ENCODE peak calls at places on chromosomes 11 and 22, in ten cellular contexts. One of them, this sample, is unnamed.
A peak's percentile ranks its signal among the peaks of the same experiment; 100 is the strongest.

GRCh38 chr11:1887451-1888346 is 4.0 kb downstream of the PRR33 start:
- DNase-seq in Right ventricle myocardium superior: no peak
- DNase-seq in heart right ventricle: no peak
- DNase-seq in central memory CD4-positive, alpha-beta T cell: no peak
- DNase-seq in activated CD4-positive, alpha-beta T cell treated with anti-CD3 and anti-CD28 coated beads, Interleukin-2, amount 50 U/mL, for 1 hour: no peak
- DNase-seq in activated naive CD4-positive, alpha-beta T cell treated with anti-CD3 and anti-CD28 coated beads, Interleukin-2, amount 10 ng/mL, durations not matched to agents 7 days and 5 days: no peak
- DNase-seq in HFF-Myc: no peak
- DNase-seq in heart left ventricle: peak; percentile 33
- DNase-seq in mammary epithelial cell: no peak
- DNase-seq in activated CD8-positive, alpha-beta memory T cell treated with anti-CD3 and anti-CD28 coated beads for 24 hours: peak; percentile 59
- DNase-seq in this sample: no peak

GRCh38 chr22:27115410-27115809 is 458.0 kb downstream of the MIAT start:
- DNase-seq in Right ventricle myocardium superior: no peak
- DNase-seq in heart right ventricle: no peak
- DNase-seq in central memory CD4-positive, alpha-beta T cell: no peak
- DNase-seq in activated CD4-positive, alpha-beta T cell treated with anti-CD3 and anti-CD28 coated beads, Interleukin-2, amount 50 U/mL, for 1 hour: no peak
- DNase-seq in activated naive CD4-positive, alpha-beta T cell treated with anti-CD3 and anti-CD28 coated beads, Interleukin-2, amount 10 ng/mL, durations not matched to agents 7 days and 5 days: no peak
- DNase-seq in HFF-Myc: no peak
- DNase-seq in heart left ventricle: no peak
- DNase-seq in mammary epithelial cell: no peak
- DNase-seq in activated CD8-positive, alpha-beta memory T cell treated with anti-CD3 and anti-CD28 coated beads for 24 hours: no peak
- DNase-seq in this sample: no peak

GRCh38 chr11:130139401-130139800 is 20.2 kb upstream of the ST14 start:
- DNase-seq in Right ventricle myocardium superior: no peak
- DNase-seq in heart right ventricle: no peak
- DNase-seq in central memory CD4-positive, alpha-beta T cell: no peak
- DNase-seq in activated CD4-positive, alpha-beta T cell treated with anti-CD3 and anti-CD28 coated beads, Interleukin-2, amount 50 U/mL, for 1 hour: no peak
- DNase-seq in activated naive CD4-positive, alpha-beta T cell treated with anti-CD3 and anti-CD28 coated beads, Interleukin-2, amount 10 ng/mL, durations not matched to agents 7 days and 5 days: no peak
- DNase-seq in HFF-Myc: no peak
- DNase-seq in heart left ventricle: no peak
- DNase-seq in mammary epithelial cell: no peak
- DNase-seq in activated CD8-positive, alpha-beta memory T cell treated with anti-CD3 and anti-CD28 coated beads for 24 hours: no peak
- DNase-seq in this sample: no peak

GRCh38 chr11:78764946-78765345 is 190.3 kb upstream of the NARS2 start:
- DNase-seq in Right ventricle myocardium superior: no peak
- DNase-seq in heart right ventricle: no peak
- DNase-seq in central memory CD4-positive, alpha-beta T cell: no peak
- DNase-seq in activated CD4-positive, alpha-beta T cell treated with anti-CD3 and anti-CD28 coated beads, Interleukin-2, amount 50 U/mL, for 1 hour: no peak
- DNase-seq in activated naive CD4-positive, alpha-beta T cell treated with anti-CD3 and anti-CD28 coated beads, Interleukin-2, amount 10 ng/mL, durations not matched to agents 7 days and 5 days: no peak
- DNase-seq in HFF-Myc: no peak
- DNase-seq in heart left ventricle: no peak
- DNase-seq in mammary epithelial cell: no peak
- DNase-seq in activated CD8-positive, alpha-beta memory T cell treated with anti-CD3 and anti-CD28 coated beads for 24 hours: no peak
- DNase-seq in this sample: no peak

GRCh38 chr11:26028294-26028954 is 303.5 kb upstream of the ANO3 start:
- DNase-seq in Right ventricle myocardium superior: no peak
- DNase-seq in heart right ventricle: no peak
- DNase-seq in central memory CD4-positive, alpha-beta T cell: no peak
- DNase-seq in activated CD4-positive, alpha-beta T cell treated with anti-CD3 and anti-CD28 coated beads, Interleukin-2, amount 50 U/mL, for 1 hour: no peak
- DNase-seq in activated naive CD4-positive, alpha-beta T cell treated with anti-CD3 and anti-CD28 coated beads, Interleukin-2, amount 10 ng/mL, durations not matched to agents 7 days and 5 days: no peak
- DNase-seq in HFF-Myc: peak; percentile 6
- DNase-seq in heart left ventricle: no peak
- DNase-seq in mammary epithelial cell: peak; percentile 32
- DNase-seq in activated CD8-positive, alpha-beta memory T cell treated with anti-CD3 and anti-CD28 coated beads for 24 hours: no peak
- DNase-seq in this sample: no peak

GRCh38 chr11:66975403-66976047 is 421 bp downstream of the C11orf86 start:
- DNase-seq in Right ventricle myocardium superior: no peak
- DNase-seq in heart right ventricle: no peak
- DNase-seq in central memory CD4-positive, alpha-beta T cell: no peak
- DNase-seq in activated CD4-positive, alpha-beta T cell treated with anti-CD3 and anti-CD28 coated beads, Interleukin-2, amount 50 U/mL, for 1 hour: no peak
- DNase-seq in activated naive CD4-positive, alpha-beta T cell treated with anti-CD3 and anti-CD28 coated beads, Interleukin-2, amount 10 ng/mL, durations not matched to agents 7 days and 5 days: no peak
- DNase-seq in HFF-Myc: no peak
- DNase-seq in heart left ventricle: no peak
- DNase-seq in mammary epithelial cell: no peak
- DNase-seq in activated CD8-positive, alpha-beta memory T cell treated with anti-CD3 and anti-CD28 coated beads for 24 hours: no peak
- DNase-seq in this sample: no peak

GRCh38 chr11:75689861-75690641 is 21.2 kb upstream of the MAP6 start:
- DNase-seq in Right ventricle myocardium superior: no peak
- DNase-seq in heart right ventricle: no peak
- DNase-seq in central memory CD4-positive, alpha-beta T cell: no peak
- DNase-seq in activated CD4-positive, alpha-beta T cell treated with anti-CD3 and anti-CD28 coated beads, Interleukin-2, amount 50 U/mL, for 1 hour: no peak
- DNase-seq in activated naive CD4-positive, alpha-beta T cell treated with anti-CD3 and anti-CD28 coated beads, Interleukin-2, amount 10 ng/mL, durations not matched to agents 7 days and 5 days: no peak
- DNase-seq in HFF-Myc: no peak
- DNase-seq in heart left ventricle: no peak
- DNase-seq in mammary epithelial cell: no peak
- DNase-seq in activated CD8-positive, alpha-beta memory T cell treated with anti-CD3 and anti-CD28 coated beads for 24 hours: no peak
- DNase-seq in this sample: no peak

GRCh38 chr11:44285756-44286155 is 24.2 kb downstream of the ALX4 start:
- DNase-seq in Right ventricle myocardium superior: no peak
- DNase-seq in heart right ventricle: no peak
- DNase-seq in central memory CD4-positive, alpha-beta T cell: no peak
- DNase-seq in activated CD4-positive, alpha-beta T cell treated with anti-CD3 and anti-CD28 coated beads, Interleukin-2, amount 50 U/mL, for 1 hour: no peak
- DNase-seq in activated naive CD4-positive, alpha-beta T cell treated with anti-CD3 and anti-CD28 coated beads, Interleukin-2, amount 10 ng/mL, durations not matched to agents 7 days and 5 days: no peak
- DNase-seq in HFF-Myc: no peak
- DNase-seq in heart left ventricle: no peak
- DNase-seq in mammary epithelial cell: no peak
- DNase-seq in activated CD8-positive, alpha-beta memory T cell treated with anti-CD3 and anti-CD28 coated beads for 24 hours: no peak
- DNase-seq in this sample: no peak

GRCh38 chr11:67795746-67796145 is 121.3 kb upstream of the ALDH3B2 start:
- DNase-seq in Right ventricle myocardium superior: no peak
- DNase-seq in heart right ventricle: no peak
- DNase-seq in central memory CD4-positive, alpha-beta T cell: no peak
- DNase-seq in activated CD4-positive, alpha-beta T cell treated with anti-CD3 and anti-CD28 coated beads, Interleukin-2, amount 50 U/mL, for 1 hour: no peak
- DNase-seq in activated naive CD4-positive, alpha-beta T cell treated with anti-CD3 and anti-CD28 coated beads, Interleukin-2, amount 10 ng/mL, durations not matched to agents 7 days and 5 days: no peak
- DNase-seq in HFF-Myc: no peak
- DNase-seq in heart left ventricle: no peak
- DNase-seq in mammary epithelial cell: no peak
- DNase-seq in activated CD8-positive, alpha-beta memory T cell treated with anti-CD3 and anti-CD28 coated beads for 24 hours: no peak
- DNase-seq in this sample: no peak

GRCh38 chr22:46078241-46079092 is 71.9 kb upstream of the PPARA start:
- DNase-seq in Right ventricle myocardium superior: peak; percentile 86
- DNase-seq in heart right ventricle: peak; percentile 80
- DNase-seq in central memory CD4-positive, alpha-beta T cell: no peak
- DNase-seq in activated CD4-positive, alpha-beta T cell treated with anti-CD3 and anti-CD28 coated beads, Interleukin-2, amount 50 U/mL, for 1 hour: no peak
- DNase-seq in activated naive CD4-positive, alpha-beta T cell treated with anti-CD3 and anti-CD28 coated beads, Interleukin-2, amount 10 ng/mL, durations not matched to agents 7 days and 5 days: peak; percentile 17
- DNase-seq in HFF-Myc: no peak
- DNase-seq in heart left ventricle: peak; percentile 83
- DNase-seq in mammary epithelial cell: peak; percentile 91
- DNase-seq in activated CD8-positive, alpha-beta memory T cell treated with anti-CD3 and anti-CD28 coated beads for 24 hours: no peak
- DNase-seq in this sample: no peak

GRCh38 chr11:5719703-5720495 is 16.3 kb upstream of the OR56B1 start:
- DNase-seq in Right ventricle myocardium superior: no peak
- DNase-seq in heart right ventricle: no peak
- DNase-seq in central memory CD4-positive, alpha-beta T cell: no peak
- DNase-seq in activated CD4-positive, alpha-beta T cell treated with anti-CD3 and anti-CD28 coated beads, Interleukin-2, amount 50 U/mL, for 1 hour: no peak
- DNase-seq in activated naive CD4-positive, alpha-beta T cell treated with anti-CD3 and anti-CD28 coated beads, Interleukin-2, amount 10 ng/mL, durations not matched to agents 7 days and 5 days: no peak
- DNase-seq in HFF-Myc: no peak
- DNase-seq in heart left ventricle: no peak
- DNase-seq in mammary epithelial cell: no peak
- DNase-seq in activated CD8-positive, alpha-beta memory T cell treated with anti-CD3 and anti-CD28 coated beads for 24 hours: no peak
- DNase-seq in this sample: no peak

GRCh38 chr11:76209956-76210885 is 3.9 kb upstream of the WNT11 start:
- DNase-seq in Right ventricle myocardium superior: peak; percentile 88
- DNase-seq in heart right ventricle: peak; percentile 56
- DNase-seq in central memory CD4-positive, alpha-beta T cell: no peak
- DNase-seq in activated CD4-positive, alpha-beta T cell treated with anti-CD3 and anti-CD28 coated beads, Interleukin-2, amount 50 U/mL, for 1 hour: peak; percentile 24
- DNase-seq in activated naive CD4-positive, alpha-beta T cell treated with anti-CD3 and anti-CD28 coated beads, Interleukin-2, amount 10 ng/mL, durations not matched to agents 7 days and 5 days: peak; percentile 56
- DNase-seq in HFF-Myc: no peak
- DNase-seq in heart left ventricle: peak; percentile 86
- DNase-seq in mammary epithelial cell: peak; percentile 48
- DNase-seq in activated CD8-positive, alpha-beta memory T cell treated with anti-CD3 and anti-CD28 coated beads for 24 hours: peak; percentile 71
- DNase-seq in this sample: peak; percentile 69

GRCh38 chr11:35579557-35580396 is 38.5 kb upstream of the FJX1 start:
- DNase-seq in Right ventricle myocardium superior: no peak
- DNase-seq in heart right ventricle: no peak
- DNase-seq in central memory CD4-positive, alpha-beta T cell: no peak
- DNase-seq in activated CD4-positive, alpha-beta T cell treated with anti-CD3 and anti-CD28 coated beads, Interleukin-2, amount 50 U/mL, for 1 hour: no peak
- DNase-seq in activated naive CD4-positive, alpha-beta T cell treated with anti-CD3 and anti-CD28 coated beads, Interleukin-2, amount 10 ng/mL, durations not matched to agents 7 days and 5 days: no peak
- DNase-seq in HFF-Myc: peak; percentile 97
- DNase-seq in heart left ventricle: no peak
- DNase-seq in mammary epithelial cell: peak; percentile 76
- DNase-seq in activated CD8-positive, alpha-beta memory T cell treated with anti-CD3 and anti-CD28 coated beads for 24 hours: no peak
- DNase-seq in this sample: no peak

GRCh38 chr11:83392556-83392955 is 106.4 kb upstream of the CCDC90B start:
- DNase-seq in Right ventricle myocardium superior: no peak
- DNase-seq in heart right ventricle: no peak
- DNase-seq in central memory CD4-positive, alpha-beta T cell: no peak
- DNase-seq in activated CD4-positive, alpha-beta T cell treated with anti-CD3 and anti-CD28 coated beads, Interleukin-2, amount 50 U/mL, for 1 hour: no peak
- DNase-seq in activated naive CD4-positive, alpha-beta T cell treated with anti-CD3 and anti-CD28 coated beads, Interleukin-2, amount 10 ng/mL, durations not matched to agents 7 days and 5 days: no peak
- DNase-seq in HFF-Myc: no peak
- DNase-seq in heart left ventricle: no peak
- DNase-seq in mammary epithelial cell: no peak
- DNase-seq in activated CD8-positive, alpha-beta memory T cell treated with anti-CD3 and anti-CD28 coated beads for 24 hours: no peak
- DNase-seq in this sample: no peak

GRCh38 chr11:46489668-46490560 is 98.3 kb upstream of the CHRM4 start:
- DNase-seq in Right ventricle myocardium superior: no peak
- DNase-seq in heart right ventricle: no peak
- DNase-seq in central memory CD4-positive, alpha-beta T cell: peak; percentile 21
- DNase-seq in activated CD4-positive, alpha-beta T cell treated with anti-CD3 and anti-CD28 coated beads, Interleukin-2, amount 50 U/mL, for 1 hour: peak; percentile 1
- DNase-seq in activated naive CD4-positive, alpha-beta T cell treated with anti-CD3 and anti-CD28 coated beads, Interleukin-2, amount 10 ng/mL, durations not matched to agents 7 days and 5 days: peak; percentile 61
- DNase-seq in HFF-Myc: no peak
- DNase-seq in heart left ventricle: no peak
- DNase-seq in mammary epithelial cell: peak; percentile 32
- DNase-seq in activated CD8-positive, alpha-beta memory T cell treated with anti-CD3 and anti-CD28 coated beads for 24 hours: no peak
- DNase-seq in this sample: peak; percentile 40

GRCh38 chr11:19844806-19845205 is 132.2 kb downstream of the NAV2 start:
- DNase-seq in Right ventricle myocardium superior: no peak
- DNase-seq in heart right ventricle: no peak
- DNase-seq in central memory CD4-positive, alpha-beta T cell: no peak
- DNase-seq in activated CD4-positive, alpha-beta T cell treated with anti-CD3 and anti-CD28 coated beads, Interleukin-2, amount 50 U/mL, for 1 hour: no peak
- DNase-seq in activated naive CD4-positive, alpha-beta T cell treated with anti-CD3 and anti-CD28 coated beads, Interleukin-2, amount 10 ng/mL, durations not matched to agents 7 days and 5 days: no peak
- DNase-seq in HFF-Myc: no peak
- DNase-seq in heart left ventricle: no peak
- DNase-seq in mammary epithelial cell: peak; percentile 62
- DNase-seq in activated CD8-positive, alpha-beta memory T cell treated with anti-CD3 and anti-CD28 coated beads for 24 hours: no peak
- DNase-seq in this sample: no peak

GRCh38 chr22:28741200-28741757 is 341 bp downstream of the CHEK2 start:
- DNase-seq in Right ventricle myocardium superior: no peak
- DNase-seq in heart right ventricle: no peak
- DNase-seq in central memory CD4-positive, alpha-beta T cell: no peak
- DNase-seq in activated CD4-positive, alpha-beta T cell treated with anti-CD3 and anti-CD28 coated beads, Interleukin-2, amount 50 U/mL, for 1 hour: no peak
- DNase-seq in activated naive CD4-positive, alpha-beta T cell treated with anti-CD3 and anti-CD28 coated beads, Interleukin-2, amount 10 ng/mL, durations not matched to agents 7 days and 5 days: peak; percentile 24
- DNase-seq in HFF-Myc: no peak
- DNase-seq in heart left ventricle: no peak
- DNase-seq in mammary epithelial cell: no peak
- DNase-seq in activated CD8-positive, alpha-beta memory T cell treated with anti-CD3 and anti-CD28 coated beads for 24 hours: no peak
- DNase-seq in this sample: no peak

GRCh38 chr11:41714101-41714500 is 254.6 kb upstream of the LRRC4C start:
- DNase-seq in Right ventricle myocardium superior: no peak
- DNase-seq in heart right ventricle: no peak
- DNase-seq in central memory CD4-positive, alpha-beta T cell: no peak
- DNase-seq in activated CD4-positive, alpha-beta T cell treated with anti-CD3 and anti-CD28 coated beads, Interleukin-2, amount 50 U/mL, for 1 hour: no peak
- DNase-seq in activated naive CD4-positive, alpha-beta T cell treated with anti-CD3 and anti-CD28 coated beads, Interleukin-2, amount 10 ng/mL, durations not matched to agents 7 days and 5 days: no peak
- DNase-seq in HFF-Myc: no peak
- DNase-seq in heart left ventricle: no peak
- DNase-seq in mammary epithelial cell: no peak
- DNase-seq in activated CD8-positive, alpha-beta memory T cell treated with anti-CD3 and anti-CD28 coated beads for 24 hours: no peak
- DNase-seq in this sample: no peak

GRCh38 chr11:117927926-117928325 is 1.3 kb downstream of the TMPRSS13 start:
- DNase-seq in Right ventricle myocardium superior: no peak
- DNase-seq in heart right ventricle: no peak
- DNase-seq in central memory CD4-positive, alpha-beta T cell: no peak
- DNase-seq in activated CD4-positive, alpha-beta T cell treated with anti-CD3 and anti-CD28 coated beads, Interleukin-2, amount 50 U/mL, for 1 hour: no peak
- DNase-seq in activated naive CD4-positive, alpha-beta T cell treated with anti-CD3 and anti-CD28 coated beads, Interleukin-2, amount 10 ng/mL, durations not matched to agents 7 days and 5 days: no peak
- DNase-seq in HFF-Myc: no peak
- DNase-seq in heart left ventricle: no peak
- DNase-seq in mammary epithelial cell: no peak
- DNase-seq in activated CD8-positive, alpha-beta memory T cell treated with anti-CD3 and anti-CD28 coated beads for 24 hours: no peak
- DNase-seq in this sample: no peak

GRCh38 chr11:38460429-38460828 is 1862.4 kb upstream of the RAG2 start:
- DNase-seq in Right ventricle myocardium superior: no peak
- DNase-seq in heart right ventricle: no peak
- DNase-seq in central memory CD4-positive, alpha-beta T cell: no peak
- DNase-seq in activated CD4-positive, alpha-beta T cell treated with anti-CD3 and anti-CD28 coated beads, Interleukin-2, amount 50 U/mL, for 1 hour: no peak
- DNase-seq in activated naive CD4-positive, alpha-beta T cell treated with anti-CD3 and anti-CD28 coated beads, Interleukin-2, amount 10 ng/mL, durations not matched to agents 7 days and 5 days: no peak
- DNase-seq in HFF-Myc: no peak
- DNase-seq in heart left ventricle: no peak
- DNase-seq in mammary epithelial cell: peak; percentile 26
- DNase-seq in activated CD8-positive, alpha-beta memory T cell treated with anti-CD3 and anti-CD28 coated beads for 24 hours: no peak
- DNase-seq in this sample: no peak

GRCh38 chr11:61131998-61132555 is 29.1 kb downstream of the VPS37C start:
- DNase-seq in Right ventricle myocardium superior: no peak
- DNase-seq in heart right ventricle: no peak
- DNase-seq in central memory CD4-positive, alpha-beta T cell: no peak
- DNase-seq in activated CD4-positive, alpha-beta T cell treated with anti-CD3 and anti-CD28 coated beads, Interleukin-2, amount 50 U/mL, for 1 hour: no peak
- DNase-seq in activated naive CD4-positive, alpha-beta T cell treated with anti-CD3 and anti-CD28 coated beads, Interleukin-2, amount 10 ng/mL, durations not matched to agents 7 days and 5 days: no peak
- DNase-seq in HFF-Myc: no peak
- DNase-seq in heart left ventricle: no peak
- DNase-seq in mammary epithelial cell: no peak
- DNase-seq in activated CD8-positive, alpha-beta memory T cell treated with anti-CD3 and anti-CD28 coated beads for 24 hours: no peak
- DNase-seq in this sample: no peak

GRCh38 chr11:126358763-126359160 is 3.3 kb downstream of the ST3GAL4 start:
- DNase-seq in Right ventricle myocardium superior: no peak
- DNase-seq in heart right ventricle: no peak
- DNase-seq in central memory CD4-positive, alpha-beta T cell: no peak
- DNase-seq in activated CD4-positive, alpha-beta T cell treated with anti-CD3 and anti-CD28 coated beads, Interleukin-2, amount 50 U/mL, for 1 hour: no peak
- DNase-seq in activated naive CD4-positive, alpha-beta T cell treated with anti-CD3 and anti-CD28 coated beads, Interleukin-2, amount 10 ng/mL, durations not matched to agents 7 days and 5 days: no peak
- DNase-seq in HFF-Myc: no peak
- DNase-seq in heart left ventricle: no peak
- DNase-seq in mammary epithelial cell: no peak
- DNase-seq in activated CD8-positive, alpha-beta memory T cell treated with anti-CD3 and anti-CD28 coated beads for 24 hours: no peak
- DNase-seq in this sample: no peak

GRCh38 chr22:42154731-42155543 is 24.3 kb upstream of the CYP2D6 start:
- DNase-seq in Right ventricle myocardium superior: no peak
- DNase-seq in heart right ventricle: no peak
- DNase-seq in central memory CD4-positive, alpha-beta T cell: no peak
- DNase-seq in activated CD4-positive, alpha-beta T cell treated with anti-CD3 and anti-CD28 coated beads, Interleukin-2, amount 50 U/mL, for 1 hour: no peak
- DNase-seq in activated naive CD4-positive, alpha-beta T cell treated with anti-CD3 and anti-CD28 coated beads, Interleukin-2, amount 10 ng/mL, durations not matched to agents 7 days and 5 days: no peak
- DNase-seq in HFF-Myc: no peak
- DNase-seq in heart left ventricle: no peak
- DNase-seq in mammary epithelial cell: no peak
- DNase-seq in activated CD8-positive, alpha-beta memory T cell treated with anti-CD3 and anti-CD28 coated beads for 24 hours: no peak
- DNase-seq in this sample: no peak

GRCh38 chr11:12469451-12469850 is 92.1 kb downstream of the PARVA start:
- DNase-seq in Right ventricle myocardium superior: peak; percentile 56
- DNase-seq in heart right ventricle: no peak
- DNase-seq in central memory CD4-positive, alpha-beta T cell: no peak
- DNase-seq in activated CD4-positive, alpha-beta T cell treated with anti-CD3 and anti-CD28 coated beads, Interleukin-2, amount 50 U/mL, for 1 hour: no peak
- DNase-seq in activated naive CD4-positive, alpha-beta T cell treated with anti-CD3 and anti-CD28 coated beads, Interleukin-2, amount 10 ng/mL, durations not matched to agents 7 days and 5 days: no peak
- DNase-seq in HFF-Myc: no peak
- DNase-seq in heart left ventricle: no peak
- DNase-seq in mammary epithelial cell: no peak
- DNase-seq in activated CD8-positive, alpha-beta memory T cell treated with anti-CD3 and anti-CD28 coated beads for 24 hours: no peak
- DNase-seq in this sample: no peak

GRCh38 chr22:43543522-43544281 is 131.9 kb downstream of the MPPED1 start:
- DNase-seq in Right ventricle myocardium superior: no peak
- DNase-seq in heart right ventricle: no peak
- DNase-seq in central memory CD4-positive, alpha-beta T cell: no peak
- DNase-seq in activated CD4-positive, alpha-beta T cell treated with anti-CD3 and anti-CD28 coated beads, Interleukin-2, amount 50 U/mL, for 1 hour: no peak
- DNase-seq in activated naive CD4-positive, alpha-beta T cell treated with anti-CD3 and anti-CD28 coated beads, Interleukin-2, amount 10 ng/mL, durations not matched to agents 7 days and 5 days: no peak
- DNase-seq in HFF-Myc: no peak
- DNase-seq in heart left ventricle: no peak
- DNase-seq in mammary epithelial cell: no peak
- DNase-seq in activated CD8-positive, alpha-beta memory T cell treated with anti-CD3 and anti-CD28 coated beads for 24 hours: no peak
- DNase-seq in this sample: no peak

GRCh38 chr22:33470456-33470855 is 412.3 kb upstream of the SYN3 start:
- DNase-seq in Right ventricle myocardium superior: no peak
- DNase-seq in heart right ventricle: no peak
- DNase-seq in central memory CD4-positive, alpha-beta T cell: no peak
- DNase-seq in activated CD4-positive, alpha-beta T cell treated with anti-CD3 and anti-CD28 coated beads, Interleukin-2, amount 50 U/mL, for 1 hour: no peak
- DNase-seq in activated naive CD4-positive, alpha-beta T cell treated with anti-CD3 and anti-CD28 coated beads, Interleukin-2, amount 10 ng/mL, durations not matched to agents 7 days and 5 days: no peak
- DNase-seq in HFF-Myc: no peak
- DNase-seq in heart left ventricle: no peak
- DNase-seq in mammary epithelial cell: no peak
- DNase-seq in activated CD8-positive, alpha-beta memory T cell treated with anti-CD3 and anti-CD28 coated beads for 24 hours: no peak
- DNase-seq in this sample: no peak

GRCh38 chr22:28855355-28856094 is 27.8 kb upstream of the ZNRF3 start:
- DNase-seq in Right ventricle myocardium superior: no peak
- DNase-seq in heart right ventricle: peak; percentile 57
- DNase-seq in central memory CD4-positive, alpha-beta T cell: peak; percentile 46
- DNase-seq in activated CD4-positive, alpha-beta T cell treated with anti-CD3 and anti-CD28 coated beads, Interleukin-2, amount 50 U/mL, for 1 hour: peak; percentile 18
- DNase-seq in activated naive CD4-positive, alpha-beta T cell treated with anti-CD3 and anti-CD28 coated beads, Interleukin-2, amount 10 ng/mL, durations not matched to agents 7 days and 5 days: peak; percentile 58
- DNase-seq in HFF-Myc: peak; percentile 57
- DNase-seq in heart left ventricle: no peak
- DNase-seq in mammary epithelial cell: peak; percentile 50
- DNase-seq in activated CD8-positive, alpha-beta memory T cell treated with anti-CD3 and anti-CD28 coated beads for 24 hours: peak; percentile 66
- DNase-seq in this sample: peak; percentile 76

GRCh38 chr22:28017558-28017820 is 98.4 kb upstream of the PITPNB start:
- DNase-seq in Right ventricle myocardium superior: no peak
- DNase-seq in heart right ventricle: no peak
- DNase-seq in central memory CD4-positive, alpha-beta T cell: no peak
- DNase-seq in activated CD4-positive, alpha-beta T cell treated with anti-CD3 and anti-CD28 coated beads, Interleukin-2, amount 50 U/mL, for 1 hour: no peak
- DNase-seq in activated naive CD4-positive, alpha-beta T cell treated with anti-CD3 and anti-CD28 coated beads, Interleukin-2, amount 10 ng/mL, durations not matched to agents 7 days and 5 days: no peak
- DNase-seq in HFF-Myc: no peak
- DNase-seq in heart left ventricle: no peak
- DNase-seq in mammary epithelial cell: no peak
- DNase-seq in activated CD8-positive, alpha-beta memory T cell treated with anti-CD3 and anti-CD28 coated beads for 24 hours: no peak
- DNase-seq in this sample: no peak

This sample was measured in colonic mucosa.